ENCODE peak calls at places on chromosomes 13 and 19, in nine cellular contexts. K, O, W, P, T, L, V, M and C are unnamed samples.

GRCh38 chr13:80684525-80685017 is 343.6 kb upstream of the SPRY2 start:
- DNase-seq in O (no peak), K (no peak), L (no peak), V (no peak), P (no peak), M (no peak), T (no peak), W (no peak), C (no peak)

GRCh38 chr13:56457535-56458200 is 683.0 kb upstream of the PRR20A start:
- DNase-seq in O (no peak), T (no peak), M (no peak), V (no peak), P (no peak), W (no peak), K (peak; percentile 85), L (no peak), C (no peak)

GRCh38 chr13:41398494-41399190 is 58.7 kb upstream of the RGCC start:
- DNase-seq in L (no peak), K (no peak), W (no peak), P (no peak), V (no peak), T (no peak), M (no peak), O (no peak), C (no peak)

GRCh38 chr19:50843205-50843604 is 9.8 kb upstream of the KLK15 start:
- DNase-seq in V (no peak), T (no peak), W (no peak), P (no peak), O (no peak), M (no peak), L (no peak), K (no peak), C (no peak)

GRCh38 chr13:84994582-84994981 is 804.6 kb downstream of the SLITRK6 start:
- DNase-seq in T (no peak), V (no peak), P (no peak), W (no peak), L (peak; percentile 20), K (no peak), O (no peak), M (no peak), C (no peak)

GRCh38 chr13:60226507-60226906 is 62.8 kb upstream of the DIAPH3 start:
- DNase-seq in V (no peak), W (no peak), M (no peak), K (peak; percentile 79), O (no peak), P (peak; percentile 8), L (no peak), T (peak; percentile 9), C (no peak)

GRCh38 chr19:46225558-46226004 is 4.0 kb upstream of the IGFL1 start:
- DNase-seq in L (no peak), K (no peak), P (no peak), T (peak; percentile 18), O (no peak), V (no peak), M (no peak), W (no peak), C (no peak)

GRCh38 chr13:95552539-95553270 is at the start of gene CLDN10:
- DNase-seq in O (no peak), K (no peak), T (peak; percentile 78), M (no peak), L (peak; percentile 47), P (no peak), W (peak; percentile 77), V (no peak), C (no peak)

GRCh38 chr13:106587787-106588186 is 19.9 kb upstream of the ARGLU1 start:
- DNase-seq in M (no peak), T (no peak), K (no peak), L (no peak), P (no peak), V (no peak), O (no peak), W (no peak), C (no peak)

GRCh38 chr13:70386919-70387318 is 278.7 kb upstream of the KLHL1 start:
- DNase-seq in M (no peak), K (no peak), V (no peak), P (no peak), L (no peak), W (no peak), T (no peak), O (no peak), C (no peak)

GRCh38 chr13:109088101-109088500 is 458.7 kb downstream of the MYO16 start:
- DNase-seq in P (peak; percentile 62), V (no peak), T (no peak), L (no peak), W (no peak), M (no peak), K (no peak), O (no peak), C (no peak)

GRCh38 chr19:57583521-57584416 is at the start of gene ZIK1:
- DNase-seq in O (peak; percentile 49), W (peak; percentile 85), V (peak; percentile 84), K (peak; percentile 99), T (peak; percentile 76), P (peak; percentile 67), L (peak; percentile 94), M (peak; percentile 90), C (no peak)

GRCh38 chr13:30422056-30422914 is at the start of gene UBE2L5:
- DNase-seq in T (peak; percentile 71), L (peak; percentile 73), O (no peak), W (peak; percentile 81), P (peak; percentile 73), V (peak; percentile 54), M (peak; percentile 80), K (peak; percentile 91), C (no peak)

GRCh38 chr19:6564393-6564792 is 26.6 kb downstream of the CD70 start:
- DNase-seq in K (no peak), O (no peak), W (no peak), T (no peak), P (peak; percentile 47), M (no peak), L (no peak), V (no peak), C (no peak)

GRCh38 chr19:39542198-39542597 is 2.2 kb upstream of the EID2 start:
- DNase-seq in T (peak; percentile 23), K (no peak), O (no peak), W (no peak), V (no peak), M (no peak), P (no peak), L (no peak), C (no peak)

GRCh38 chr19:36573948-36574726 is 1.0 kb upstream of the ZNF529 start:
- DNase-seq in T (no peak), M (no peak), W (no peak), P (peak; percentile 47), L (no peak), O (no peak), K (peak; percentile 4), V (peak; percentile 7), C (no peak)

GRCh38 chr13:113351514-113352026 is 12.4 kb downstream of the GRTP1 start:
- DNase-seq in W (no peak), O (no peak), T (no peak), P (no peak), M (peak; percentile 47), V (no peak), K (no peak), L (peak; percentile 60), C (no peak)

GRCh38 chr19:11378319-11379189 is 4.1 kb downstream of the SWSAP1 start:
- DNase-seq in K (peak; percentile 79), O (no peak), T (peak; percentile 76), V (no peak), P (peak; percentile 80), M (no peak), L (no peak), W (no peak), C (no peak)

GRCh38 chr13:75355609-75356008 is 126.4 kb downstream of the TBC1D4 start:
- DNase-seq in P (no peak), O (no peak), M (no peak), T (no peak), V (no peak), L (no peak), K (no peak), W (no peak), C (no peak)

GRCh38 chr13:63449549-63449948 is 2033.9 kb upstream of the PCDH20 start:
- DNase-seq in L (no peak), T (no peak), O (no peak), K (no peak), V (no peak), W (no peak), M (no peak), P (no peak), C (no peak)

GRCh38 chr13:24899601-24900000 is 135.6 kb downstream of the RNF17 start:
- DNase-seq in P (no peak), K (no peak), O (no peak), L (no peak), M (no peak), W (no peak), V (no peak), T (no peak), C (no peak)

GRCh38 chr13:110818747-110819146 is 96.1 kb downstream of the ANKRD10 start:
- DNase-seq in L (no peak), M (no peak), T (no peak), O (no peak), P (no peak), K (no peak), W (no peak), V (no peak), C (no peak)

GRCh38 chr19:11674067-11674492 is 64.7 kb downstream of the ZNF823 start:
- DNase-seq in T (no peak), K (no peak), P (no peak), M (no peak), W (no peak), O (no peak), L (no peak), V (no peak), C (no peak)

GRCh38 chr19:43438291-43439162 is 23.8 kb downstream of the TEX101 start:
- DNase-seq in T (no peak), P (peak; percentile 46), K (peak; percentile 2), M (peak; percentile 49), O (peak; percentile 98), W (no peak), V (peak; percentile 97), L (peak; percentile 36), C (no peak)

GRCh38 chr13:110645750-110646149 is 30.4 kb downstream of the NAXD start:
- DNase-seq in P (no peak), V (no peak), M (no peak), T (no peak), K (no peak), L (no peak), O (no peak), W (no peak), C (no peak)

GRCh38 chr19:32350492-32350891 is 5.1 kb downstream of the ZNF507 start:
- DNase-seq in V (no peak), L (no peak), O (no peak), W (no peak), T (no peak), P (no peak), M (no peak), K (no peak), C (no peak)